ENCODE peak calls at places on chromosome X, in four cellular contexts. One of them, this sample, is unnamed.

GRCh38 chrX:9525511-9526248 is 60.8 kb downstream of the TBL1X start:
- DNase-seq in K562: no peak
- DNase-seq in SK-N-SH: no peak
- DNase-seq in HepG2: no peak
- DNase-seq in this sample: no peak

GRCh38 chrX:67544871-67545771 is 1.3 kb downstream of the AR start:
- DNase-seq in K562: no peak
- DNase-seq in SK-N-SH: peak; percentile 15
- DNase-seq in HepG2: no peak
- DNase-seq in this sample: no peak

GRCh38 chrX:15416133-15416993 is 32.1 kb upstream of the VEGFD start:
- DNase-seq in K562: no peak
- DNase-seq in SK-N-SH: no peak
- DNase-seq in HepG2: no peak
- DNase-seq in this sample: no peak

GRCh38 chrX:119272882-119273806 is 37.1 kb downstream of the PGRMC1 start:
- DNase-seq in K562: no peak
- DNase-seq in SK-N-SH: peak; percentile 27
- DNase-seq in HepG2: no peak
- DNase-seq in this sample: no peak

GRCh38 chrX:107626916-107627315 is 1.4 kb upstream of the PRPS1 start:
- DNase-seq in K562: no peak
- DNase-seq in SK-N-SH: no peak
- DNase-seq in HepG2: no peak
- DNase-seq in this sample: no peak

GRCh38 chrX:69063486-69063885 is 101.8 kb downstream of the PJA1 start:
- DNase-seq in K562: no peak
- DNase-seq in SK-N-SH: no peak
- DNase-seq in HepG2: no peak
- DNase-seq in this sample: no peak

GRCh38 chrX:67780694-67781109 is 236.9 kb downstream of the AR start:
- DNase-seq in K562: no peak
- DNase-seq in SK-N-SH: no peak
- DNase-seq in HepG2: no peak
- DNase-seq in this sample: no peak

GRCh38 chrX:24145340-24146186 is 4.0 kb upstream of the ZFX start:
- DNase-seq in K562: no peak
- DNase-seq in SK-N-SH: peak; percentile 42
- DNase-seq in HepG2: peak; percentile 18
- DNase-seq in this sample: no peak

GRCh38 chrX:154490021-154490413 is 412 bp downstream of the SLC10A3 start:
- DNase-seq in K562: no peak
- DNase-seq in SK-N-SH: peak; percentile 43
- DNase-seq in HepG2: no peak
- DNase-seq in this sample: no peak

GRCh38 chrX:29662101-29662500 is 553.3 kb upstream of the MAGEB2 start:
- DNase-seq in K562: no peak
- DNase-seq in SK-N-SH: no peak
- DNase-seq in HepG2: no peak
- DNase-seq in this sample: no peak

GRCh38 chrX:133412246-133412645 is 3.0 kb downstream of the GPC4 start:
- DNase-seq in K562: no peak
- DNase-seq in SK-N-SH: no peak
- DNase-seq in HepG2: no peak
- DNase-seq in this sample: no peak

GRCh38 chrX:27675493-27675892 is 85.3 kb downstream of the DCAF8L2 start:
- DNase-seq in K562: no peak
- DNase-seq in SK-N-SH: no peak
- DNase-seq in HepG2: no peak
- DNase-seq in this sample: no peak

GRCh38 chrX:21438792-21439191 is 64.6 kb downstream of the CNKSR2 start:
- DNase-seq in K562: no peak
- DNase-seq in SK-N-SH: no peak
- DNase-seq in HepG2: no peak
- DNase-seq in this sample: no peak

DNA sequence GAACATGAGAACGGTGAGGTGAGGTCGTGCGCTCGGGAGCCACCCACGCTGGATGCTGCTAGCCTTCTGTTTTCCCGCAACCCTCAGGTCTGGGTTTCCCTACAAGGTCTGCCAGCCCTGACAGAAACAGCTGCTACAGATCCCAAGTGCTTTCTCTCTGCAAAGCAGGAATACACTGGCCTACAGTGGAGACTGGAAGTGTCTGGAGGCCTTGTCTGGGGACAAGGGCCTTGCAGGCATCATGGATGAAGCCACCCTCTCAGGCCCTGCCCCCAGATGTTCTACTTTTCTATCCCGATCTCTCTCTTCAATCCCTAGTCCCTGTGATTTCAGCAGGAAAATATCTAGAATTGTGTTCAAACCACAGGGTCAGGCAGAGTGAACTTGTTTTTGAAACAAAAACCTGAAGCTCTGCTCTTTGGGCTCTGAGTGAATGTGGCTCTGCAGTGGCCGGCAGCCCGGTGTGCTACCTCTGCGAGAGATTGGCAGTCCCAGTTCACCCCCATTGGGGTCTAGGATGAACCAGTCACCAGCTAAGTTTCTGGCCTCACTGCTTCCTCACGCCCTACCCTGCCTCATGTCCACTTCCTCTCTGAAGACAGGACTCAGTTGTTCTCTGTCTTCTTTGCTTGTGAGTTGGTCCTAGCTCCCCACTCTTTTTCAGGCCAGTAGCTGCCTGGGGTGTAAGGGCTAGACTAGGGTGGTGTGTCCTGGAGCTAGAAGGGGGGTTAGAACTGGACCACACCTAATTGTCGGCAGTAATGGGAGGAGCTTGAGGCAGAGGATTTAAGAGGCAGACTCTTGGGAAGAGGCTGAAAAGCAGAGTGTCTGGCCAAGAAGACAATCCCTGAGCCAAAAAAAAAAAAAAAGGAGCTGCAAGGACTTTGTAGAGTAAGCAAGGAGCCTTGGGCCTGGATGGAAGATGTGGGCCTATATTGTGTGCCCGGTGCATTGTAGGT is 89.5 kb downstream of the RTL5 start:
- DNase-seq in K562: no peak
- DNase-seq in SK-N-SH: no peak
- DNase-seq in HepG2: no peak
- DNase-seq in this sample: no peak
- TF ChIP-seq ELF1 in K562: no peak
- TF ChIP-seq ELF1 in SK-N-SH: no peak
- TF ChIP-seq ELF1 in HepG2: no peak
- TF ChIP-seq ELF1 in this sample: no peak

GRCh38 chrX:123773258-123773978 is 40.6 kb upstream of the THOC2 start:
- DNase-seq in K562: no peak
- DNase-seq in SK-N-SH: no peak
- DNase-seq in HepG2: no peak
- DNase-seq in this sample: no peak
- TF ChIP-seq ZBTB33 in K562: no peak
- TF ChIP-seq ZBTB33 in SK-N-SH: no peak
- TF ChIP-seq ZBTB33 in HepG2: no peak
- TF ChIP-seq ZBTB33 in this sample: no peak

GRCh38 chrX:124211312-124211942 is 121.0 kb upstream of the TEX13D start:
- DNase-seq in K562: peak; percentile 17
- DNase-seq in SK-N-SH: peak; percentile 17
- DNase-seq in HepG2: peak; percentile 28
- DNase-seq in this sample: peak; percentile 8
- TF ChIP-seq MAX in K562: no peak
- TF ChIP-seq MAX in SK-N-SH: no peak
- TF ChIP-seq MAX in HepG2: no peak
- TF ChIP-seq MAX in this sample: no peak

GRCh38 chrX:70354726-70355125 is 64.8 kb downstream of the KIF4A start:
- DNase-seq in K562: no peak
- DNase-seq in SK-N-SH: no peak
- DNase-seq in HepG2: no peak
- DNase-seq in this sample: no peak
- TF ChIP-seq ELF1 in K562: no peak
- TF ChIP-seq ELF1 in SK-N-SH: no peak
- TF ChIP-seq ELF1 in HepG2: no peak
- TF ChIP-seq ELF1 in this sample: no peak

GRCh38 chrX:17591741-17592110 is 145.6 kb upstream of the SCML1 start:
- DNase-seq in K562: no peak
- DNase-seq in SK-N-SH: no peak
- DNase-seq in HepG2: no peak
- DNase-seq in this sample: no peak
- TF ChIP-seq ZBTB33 in K562: no peak
- TF ChIP-seq ZBTB33 in SK-N-SH: no peak
- TF ChIP-seq ZBTB33 in HepG2: no peak
- TF ChIP-seq ZBTB33 in this sample: no peak

GRCh38 chrX:130144509-130144908 is 21.1 kb downstream of the AIFM1 start:
- DNase-seq in K562: no peak
- DNase-seq in SK-N-SH: no peak
- DNase-seq in HepG2: no peak
- DNase-seq in this sample: no peak

GRCh38 chrX:130145123-130145522 is 20.5 kb downstream of the AIFM1 start:
- DNase-seq in K562: no peak
- DNase-seq in SK-N-SH: no peak
- DNase-seq in HepG2: no peak
- DNase-seq in this sample: no peak

GRCh38 chrX:130136497-130136896 is 26.2 kb upstream of the ELF4 start:
- DNase-seq in K562: no peak
- DNase-seq in SK-N-SH: no peak
- DNase-seq in HepG2: no peak
- DNase-seq in this sample: no peak

GRCh38 chrX:130139474-130140201 is 26.0 kb downstream of the AIFM1 start:
- DNase-seq in K562: no peak
- DNase-seq in SK-N-SH: no peak
- DNase-seq in HepG2: no peak
- DNase-seq in this sample: no peak
- TF ChIP-seq MAX in K562: no peak
- TF ChIP-seq MAX in SK-N-SH: no peak
- TF ChIP-seq MAX in HepG2: no peak
- TF ChIP-seq MAX in this sample: no peak

GRCh38 chrX:44344194-44344593 is 722 bp upstream of the EFHC2 start:
- DNase-seq in K562: peak; percentile 62
- DNase-seq in SK-N-SH: no peak
- DNase-seq in HepG2: no peak
- DNase-seq in this sample: no peak
- TF ChIP-seq ELF1 in K562: no peak
- TF ChIP-seq ELF1 in SK-N-SH: no peak
- TF ChIP-seq ELF1 in HepG2: no peak
- TF ChIP-seq ELF1 in this sample: no peak

GRCh38 chrX:53445977-53446376 is 11.8 kb upstream of the HSD17B10 start:
- DNase-seq in K562: peak; percentile 47
- DNase-seq in SK-N-SH: peak; percentile 40
- DNase-seq in HepG2: peak; percentile 19
- DNase-seq in this sample: no peak
- TF ChIP-seq ZBTB33 in K562: peak; percentile 17
- TF ChIP-seq ZBTB33 in SK-N-SH: no peak
- TF ChIP-seq ZBTB33 in HepG2: no peak
- TF ChIP-seq ZBTB33 in this sample: no peak

DNA sequence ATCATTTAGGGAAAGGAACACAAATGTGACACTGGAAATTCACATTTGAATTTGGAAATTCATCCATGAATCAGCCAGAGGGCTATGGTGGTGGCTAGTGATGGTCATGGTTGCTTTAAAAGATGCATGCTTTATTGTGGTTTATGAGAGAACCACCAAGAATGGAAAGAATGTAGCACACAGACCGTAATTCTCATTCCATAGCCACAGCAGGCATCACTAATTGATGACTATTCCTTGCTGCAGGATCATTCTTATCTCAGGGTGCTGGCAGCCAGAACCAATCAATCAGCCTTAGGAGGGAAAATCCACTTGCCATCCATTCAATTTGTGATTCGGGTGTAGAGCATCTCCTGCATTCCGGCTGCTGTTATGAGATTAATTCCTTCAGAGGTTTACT is 115.6 kb downstream of the DHRSX start:
- DNase-seq in K562: no peak
- DNase-seq in SK-N-SH: no peak
- DNase-seq in HepG2: no peak
- DNase-seq in this sample: peak; percentile 69
- TF ChIP-seq MAX in K562: no peak
- TF ChIP-seq MAX in SK-N-SH: no peak
- TF ChIP-seq MAX in HepG2: no peak
- TF ChIP-seq MAX in this sample: no peak

GRCh38 chrX:26146024-26146423 is 7.9 kb downstream of the MAGEB18 start:
- DNase-seq in K562: no peak
- DNase-seq in SK-N-SH: no peak
- DNase-seq in HepG2: no peak
- DNase-seq in this sample: no peak
- TF ChIP-seq ELF1 in K562: no peak
- TF ChIP-seq ELF1 in SK-N-SH: no peak
- TF ChIP-seq ELF1 in HepG2: no peak
- TF ChIP-seq ELF1 in this sample: no peak